ENCODE peak calls at places on chromosomes 5 and 9, in nine cellular contexts. G, J, Y, D, Z, K, N, O and H are unnamed samples.

GRCh38 chr9:127361561-127361960 is 35.4 kb upstream of the SLC2A8 start:
- DNase-seq in D (no peak), O (no peak), N (no peak), G (no peak), J (no peak), Y (no peak), Z (no peak), K (peak; percentile 15), H (no peak)

GRCh38 chr9:115808695-115809094 is 344.9 kb upstream of the PAPPA start:
- DNase-seq in Z (peak; percentile 18), Y (no peak), N (no peak), G (no peak), O (no peak), D (peak; percentile 56), J (no peak), K (no peak), H (no peak)

GRCh38 chr5:179699640-179700298 is 1.0 kb downstream of the CANX start:
- DNase-seq in Z (no peak), G (peak; percentile 28), J (no peak), D (peak; percentile 58), N (peak; percentile 51), O (peak; percentile 34), K (no peak), Y (no peak), H (no peak)

GRCh38 chr5:166595274-166595951 is 1696.0 kb upstream of the WWC1 start:
- DNase-seq in Z (no peak), N (no peak), G (no peak), D (no peak), Y (no peak), J (peak; percentile 8), O (no peak), K (no peak), H (no peak)

GRCh38 chr9:128102861-128103588 is 24.5 kb downstream of the PTGES2 start:
- DNase-seq in Y (no peak), J (no peak), G (no peak), K (no peak), N (no peak), O (peak; percentile 89), D (no peak), Z (no peak), H (no peak)

GRCh38 chr5:121671624-121672023 is 180.1 kb upstream of the FTMT start:
- DNase-seq in Y (no peak), K (no peak), O (no peak), N (no peak), D (no peak), Z (no peak), G (no peak), J (no peak), H (no peak)

GRCh38 chr5:176784218-176785165 is 25.9 kb upstream of the UNC5A start:
- DNase-seq in O (no peak), G (peak; percentile 64), N (no peak), D (peak; percentile 77), Z (no peak), Y (no peak), J (no peak), K (no peak), H (no peak)

GRCh38 chr5:179123109-179123426 is 62.9 kb downstream of the ZNF354C start:
- DNase-seq in G (no peak), D (no peak), Z (no peak), J (no peak), O (no peak), N (no peak), K (no peak), Y (no peak), H (no peak)

GRCh38 chr5:77425998-77426659 is 66.0 kb downstream of the WDR41 start:
- DNase-seq in K (no peak), Y (no peak), G (peak; percentile 22), Z (no peak), N (no peak), J (no peak), D (peak; percentile 54), O (no peak), H (no peak)

GRCh38 chr9:132547052-132547431 is 35.4 kb upstream of the BARHL1 start:
- DNase-seq in Z (no peak), N (no peak), D (no peak), J (no peak), O (no peak), Y (no peak), K (no peak), G (no peak), H (no peak)

DNA sequence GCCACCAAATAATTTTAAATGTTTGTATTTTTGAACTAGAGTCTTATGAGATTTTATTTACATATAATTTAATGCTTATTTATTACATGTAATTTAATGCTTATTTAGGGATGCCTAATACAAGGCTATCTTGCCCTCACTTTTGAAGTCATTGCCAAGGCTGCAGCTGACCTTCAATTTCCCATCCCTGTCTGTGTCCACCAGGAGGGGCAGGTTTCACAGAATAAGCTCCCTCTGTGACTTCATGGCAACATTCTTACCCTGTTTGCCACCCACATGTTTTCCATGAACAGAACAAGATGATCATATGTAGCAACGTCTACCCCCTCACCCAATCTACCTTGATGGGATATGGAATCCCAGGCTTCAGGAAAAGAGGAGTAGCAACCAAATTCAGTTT is 27.0 kb downstream of the C5 start:
- DNase-seq in K (no peak), N (no peak), Y (no peak), D (peak; percentile 10), Z (no peak), O (no peak), J (no peak), G (peak; percentile 6), H (no peak)
- TF ChIP-seq CTCF in K (peak; percentile 13), N (no peak), Y (no peak), D (peak; percentile 24), Z (peak; percentile 33), O (no peak), J (no peak), G (peak; percentile 63), H (no peak)

GRCh38 chr9:125970340-125970739 is 223.2 kb downstream of the PBX3 start:
- DNase-seq in D (no peak), Z (no peak), Y (no peak), K (no peak), O (no peak), G (no peak), J (no peak), N (peak; percentile 11), H (no peak)

GRCh38 chr9:125966959-125967711 is 220.0 kb downstream of the PBX3 start:
- DNase-seq in Z (no peak), K (no peak), O (no peak), G (no peak), N (peak; percentile 6), Y (no peak), J (no peak), D (no peak), H (no peak)

GRCh38 chr9:125969868-125970267 is 222.7 kb downstream of the PBX3 start:
- DNase-seq in Y (no peak), Z (no peak), K (no peak), O (no peak), N (peak; percentile 26), G (no peak), D (no peak), J (no peak), H (no peak)

GRCh38 chr9:125969462-125969861 is 222.3 kb downstream of the PBX3 start:
- DNase-seq in Y (no peak), O (no peak), G (no peak), N (no peak), D (no peak), Z (no peak), J (no peak), K (no peak), H (no peak)

DNA sequence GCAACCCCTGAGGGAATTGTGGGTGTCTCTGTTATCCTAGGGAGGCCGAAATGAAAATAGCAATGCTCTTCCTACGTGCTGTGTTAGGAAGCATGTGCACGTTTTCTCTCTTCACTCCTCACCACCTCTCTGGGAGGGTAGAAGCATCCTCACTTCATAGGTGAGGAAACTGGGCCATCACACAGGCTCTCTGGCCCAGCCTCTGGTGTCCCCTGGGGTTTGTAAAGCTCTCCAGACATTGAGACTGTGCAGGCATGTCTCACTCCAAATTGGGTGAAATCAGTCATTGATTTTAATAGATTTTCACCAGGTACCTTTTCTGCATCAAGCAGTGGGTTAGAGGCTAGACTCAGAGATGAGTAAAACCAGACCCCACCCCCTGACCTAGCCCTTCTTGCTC is 221.8 kb downstream of the PBX3 start:
- DNase-seq in N (peak; percentile 7), Z (no peak), G (no peak), O (no peak), D (no peak), Y (no peak), J (no peak), K (no peak), H (no peak)
- TF ChIP-seq CTCF in N (no peak), Z (no peak), G (no peak), O (no peak), D (no peak), Y (no peak), J (no peak), K (no peak), H (no peak)

DNA sequence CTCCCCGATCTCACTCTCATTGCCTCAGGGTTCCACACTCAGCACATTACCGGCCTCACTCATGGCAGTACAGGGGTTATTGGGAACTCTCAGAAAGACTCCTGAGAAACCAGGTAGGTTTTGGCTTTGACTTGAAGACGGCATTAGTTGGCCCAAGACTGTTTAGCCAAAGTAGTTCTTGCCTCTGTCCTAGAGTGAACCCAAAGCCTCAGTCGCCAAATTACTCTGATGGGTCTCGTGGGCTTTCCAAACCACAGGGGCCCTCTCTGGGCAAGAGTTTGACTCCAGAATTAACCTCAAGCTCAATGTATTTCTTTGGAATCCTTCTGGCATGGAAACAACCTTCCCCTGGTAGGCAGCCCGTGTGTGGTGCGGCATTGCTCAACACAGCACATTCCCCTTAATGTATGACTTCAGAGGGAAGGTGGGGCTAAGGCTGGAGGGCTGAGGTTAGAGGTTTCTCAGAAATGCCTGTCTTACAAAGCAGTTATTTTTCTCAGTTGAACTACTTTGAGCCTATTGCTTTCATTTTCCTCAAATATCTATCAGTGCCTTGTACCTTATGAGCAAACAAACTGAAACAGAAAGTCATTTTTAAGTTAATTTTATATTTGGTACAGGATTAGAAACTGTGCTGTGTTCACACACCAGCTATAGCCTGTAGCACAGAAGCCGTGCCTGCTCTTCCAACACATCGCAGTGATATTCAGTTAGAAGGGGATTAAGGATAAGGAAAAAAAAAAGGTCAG is 123.8 kb upstream of the HAPLN1 start:
- DNase-seq in D (peak; percentile 81), N (peak; percentile 69), J (no peak), O (no peak), Z (peak; percentile 65), G (peak; percentile 75), K (peak; percentile 79), Y (no peak), H (no peak)
- TF ChIP-seq CTCF in D (no peak), N (no peak), J (no peak), O (no peak), Z (no peak), G (no peak), K (no peak), Y (no peak), H (no peak)

DNA sequence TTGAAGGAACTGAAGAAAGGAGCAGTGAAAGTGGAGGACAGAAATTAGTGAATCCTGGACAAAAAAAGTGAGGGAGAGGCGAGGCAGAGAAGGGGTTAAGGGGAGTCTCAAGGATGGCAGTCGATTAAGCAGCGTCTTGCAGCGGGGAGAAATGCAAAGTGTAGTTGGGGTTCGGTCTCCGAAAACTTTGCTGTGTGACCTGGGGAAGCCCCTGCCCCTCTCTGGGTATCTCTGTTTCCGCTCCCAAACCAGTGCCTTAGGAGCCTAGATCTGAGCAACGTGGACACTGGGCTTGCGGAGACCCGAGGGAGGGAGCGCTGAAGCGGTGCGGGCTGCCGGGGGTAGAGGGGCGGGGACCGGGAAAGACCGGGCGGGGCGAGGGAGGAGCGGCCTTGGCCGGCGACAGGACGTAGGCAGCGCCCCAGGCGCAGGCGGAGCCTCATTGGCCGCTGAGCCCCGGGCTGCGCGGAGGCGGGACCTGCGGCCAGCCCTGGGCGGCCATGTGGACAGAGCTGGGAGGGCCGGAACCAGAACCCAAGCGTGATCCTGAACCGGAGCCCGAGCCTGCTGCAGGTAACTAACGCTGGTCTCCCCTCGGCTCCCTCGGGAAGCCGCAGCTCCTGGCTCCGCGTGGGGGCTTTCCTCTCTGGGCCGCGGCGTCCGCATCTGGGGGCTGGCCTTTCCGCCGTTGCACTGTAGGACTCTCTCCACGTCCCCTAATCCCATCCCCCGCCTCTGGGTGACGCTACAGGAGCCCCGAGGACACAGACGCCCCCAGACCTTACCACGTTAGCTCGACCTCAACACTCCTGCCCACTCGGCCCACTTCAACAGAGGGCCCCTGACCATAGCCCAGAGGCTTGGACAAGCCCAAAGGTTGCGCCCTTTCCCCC is at the start of gene ALDH1B1:
- DNase-seq in Z (peak; percentile 59), N (peak; percentile 96), K (peak; percentile 38), D (peak; percentile 77), J (peak; percentile 94), Y (peak; percentile 84), G (peak; percentile 69), O (peak; percentile 85), H (peak; percentile 87)
- TF ChIP-seq CTCF in Z (peak; percentile 28), N (no peak), K (peak; percentile 10), D (no peak), J (no peak), Y (no peak), G (peak; percentile 36), O (no peak), H (no peak)